ENCODE peak calls at places on chromosomes 6 and 20, in five cellular contexts. One of them, this sample, is unnamed.
A peak's percentile ranks its signal among the peaks of the same experiment; 100 is the strongest.

GRCh38 chr20:7392551-7392950 is 547.7 kb downstream of the HAO1 start:
- DNase-seq in AG04450: no peak
- DNase-seq in fibroblast of mammary gland: no peak
- DNase-seq in endothelial cell: no peak
- DNase-seq in effector CD8-positive, alpha-beta T cell: no peak
- DNase-seq in this sample: no peak

GRCh38 chr20:29878281-29878741 is 1379.2 kb upstream of the DEFB115 start:
- DNase-seq in AG04450: no peak
- DNase-seq in fibroblast of mammary gland: no peak
- DNase-seq in endothelial cell: no peak
- DNase-seq in effector CD8-positive, alpha-beta T cell: no peak
- DNase-seq in this sample: peak; percentile 37

GRCh38 chr20:54488442-54488841 is 13.0 kb downstream of the DOK5 start:
- DNase-seq in AG04450: no peak
- DNase-seq in fibroblast of mammary gland: no peak
- DNase-seq in endothelial cell: no peak
- DNase-seq in effector CD8-positive, alpha-beta T cell: no peak
- DNase-seq in this sample: no peak

GRCh38 chr6:13234130-13234529 is 94.2 kb downstream of the TBC1D7 start:
- DNase-seq in AG04450: no peak
- DNase-seq in fibroblast of mammary gland: no peak
- DNase-seq in endothelial cell: no peak
- DNase-seq in effector CD8-positive, alpha-beta T cell: no peak
- DNase-seq in this sample: no peak

GRCh38 chr6:53067799-53068442 is 2.7 kb downstream of the FBXO9 start:
- DNase-seq in AG04450: no peak
- DNase-seq in fibroblast of mammary gland: no peak
- DNase-seq in endothelial cell: no peak
- DNase-seq in effector CD8-positive, alpha-beta T cell: no peak
- DNase-seq in this sample: no peak

GRCh38 chr6:5671162-5671561 is 335.6 kb downstream of the NRN1 start:
- DNase-seq in AG04450: no peak
- DNase-seq in fibroblast of mammary gland: peak; percentile 79
- DNase-seq in endothelial cell: no peak
- DNase-seq in effector CD8-positive, alpha-beta T cell: no peak
- DNase-seq in this sample: no peak

GRCh38 chr6:165659945-165660862 is 2.8 kb downstream of the PDE10A start:
- DNase-seq in AG04450: no peak
- DNase-seq in fibroblast of mammary gland: no peak
- DNase-seq in endothelial cell: peak; percentile 38
- DNase-seq in effector CD8-positive, alpha-beta T cell: no peak
- DNase-seq in this sample: no peak

GRCh38 chr6:85660181-85660611 is 17.5 kb upstream of the SYNCRIP start:
- DNase-seq in AG04450: peak; percentile 82
- DNase-seq in fibroblast of mammary gland: peak; percentile 97
- DNase-seq in endothelial cell: no peak
- DNase-seq in effector CD8-positive, alpha-beta T cell: no peak
- DNase-seq in this sample: no peak

GRCh38 chr20:41030536-41031242 is 2.1 kb downstream of the TOP1 start:
- DNase-seq in AG04450: peak; percentile 51
- DNase-seq in fibroblast of mammary gland: peak; percentile 83
- DNase-seq in endothelial cell: no peak
- DNase-seq in effector CD8-positive, alpha-beta T cell: no peak
- DNase-seq in this sample: no peak

GRCh38 chr20:25304025-25304549 is 56.2 kb downstream of the PYGB start:
- DNase-seq in AG04450: no peak
- DNase-seq in fibroblast of mammary gland: no peak
- DNase-seq in endothelial cell: no peak
- DNase-seq in effector CD8-positive, alpha-beta T cell: no peak
- DNase-seq in this sample: no peak

GRCh38 chr20:53631909-53632662 is 38.4 kb upstream of the ZNF217 start:
- DNase-seq in AG04450: no peak
- DNase-seq in fibroblast of mammary gland: no peak
- DNase-seq in endothelial cell: no peak
- DNase-seq in effector CD8-positive, alpha-beta T cell: no peak
- DNase-seq in this sample: peak; percentile 42

GRCh38 chr6:157471895-157472686 is 91.1 kb downstream of the ZDHHC14 start:
- DNase-seq in AG04450: no peak
- DNase-seq in fibroblast of mammary gland: no peak
- DNase-seq in endothelial cell: no peak
- DNase-seq in effector CD8-positive, alpha-beta T cell: no peak
- DNase-seq in this sample: no peak

GRCh38 chr6:149033454-149034241 is 283.9 kb upstream of the TAB2 start:
- DNase-seq in AG04450: no peak
- DNase-seq in fibroblast of mammary gland: no peak
- DNase-seq in endothelial cell: no peak
- DNase-seq in effector CD8-positive, alpha-beta T cell: no peak
- DNase-seq in this sample: no peak

This sample was measured in Caco-2.